ENCODE peak calls at places on chromosomes 1 and 21, in ten cellular contexts. One of them, this sample, is unnamed.

GRCh38 chr1:9203623-9204022 is 31.0 kb upstream of the H6PD start:
- DNase-seq in right lobe of liver: no peak
- DNase-seq in heart left ventricle: no peak
- DNase-seq in HepG2: no peak
- DNase-seq in A549: no peak
- DNase-seq in HCT116: no peak
- DNase-seq in uterus: no peak
- DNase-seq in IMR-90: no peak
- DNase-seq in H1: no peak
- DNase-seq in breast epithelium: no peak
- DNase-seq in this sample: no peak

GRCh38 chr1:62438163-62438562 is 1.3 kb downstream of the USP1 start:
- DNase-seq in HCT116: no peak
- DNase-seq in uterus: no peak
- DNase-seq in right lobe of liver: no peak
- DNase-seq in heart left ventricle: no peak
- DNase-seq in HepG2: no peak
- DNase-seq in breast epithelium: no peak
- DNase-seq in H1: no peak
- DNase-seq in A549: no peak
- DNase-seq in IMR-90: no peak
- DNase-seq in this sample: no peak

GRCh38 chr1:36988741-36989193 is 45.5 kb downstream of the GRIK3 start:
- DNase-seq in HCT116: no peak
- DNase-seq in right lobe of liver: no peak
- DNase-seq in IMR-90: no peak
- DNase-seq in A549: no peak
- DNase-seq in H1: no peak
- DNase-seq in HepG2: no peak
- DNase-seq in breast epithelium: no peak
- DNase-seq in uterus: no peak
- DNase-seq in heart left ventricle: no peak
- DNase-seq in this sample: no peak

GRCh38 chr1:40476924-40477679 is at the start of gene ZFP69:
- DNase-seq in H1: peak; percentile 84
- DNase-seq in A549: no peak
- DNase-seq in uterus: peak; percentile 73
- DNase-seq in heart left ventricle: peak; percentile 83
- DNase-seq in breast epithelium: peak; percentile 24
- DNase-seq in HepG2: peak; percentile 35
- DNase-seq in HCT116: no peak
- DNase-seq in right lobe of liver: peak; percentile 80
- DNase-seq in IMR-90: peak; percentile 51
- DNase-seq in this sample: peak; percentile 67

GRCh38 chr1:208977861-208978260 is 605.7 kb upstream of the CAMK1G start:
- DNase-seq in A549: no peak
- DNase-seq in uterus: no peak
- DNase-seq in heart left ventricle: no peak
- DNase-seq in HepG2: no peak
- DNase-seq in H1: no peak
- DNase-seq in breast epithelium: no peak
- DNase-seq in HCT116: no peak
- DNase-seq in IMR-90: no peak
- DNase-seq in right lobe of liver: no peak
- DNase-seq in this sample: no peak

GRCh38 chr1:215523128-215523861 is 43.8 kb upstream of the KCTD3 start:
- DNase-seq in heart left ventricle: no peak
- DNase-seq in H1: no peak
- DNase-seq in HCT116: peak; percentile 6
- DNase-seq in uterus: no peak
- DNase-seq in right lobe of liver: no peak
- DNase-seq in breast epithelium: no peak
- DNase-seq in HepG2: no peak
- DNase-seq in A549: no peak
- DNase-seq in IMR-90: peak; percentile 52
- DNase-seq in this sample: no peak

GRCh38 chr21:43211085-43212071 is 42.6 kb downstream of the CRYAA start:
- DNase-seq in HCT116: peak; percentile 4
- DNase-seq in breast epithelium: peak; percentile 22
- DNase-seq in right lobe of liver: peak; percentile 92
- DNase-seq in H1: no peak
- DNase-seq in HepG2: peak; percentile 90
- DNase-seq in heart left ventricle: peak; percentile 68
- DNase-seq in A549: no peak
- DNase-seq in uterus: peak; percentile 11
- DNase-seq in IMR-90: no peak
- DNase-seq in this sample: peak; percentile 77

GRCh38 chr1:20530261-20530660 is 22.1 kb upstream of the FAM43B start:
- DNase-seq in right lobe of liver: no peak
- DNase-seq in HepG2: no peak
- DNase-seq in uterus: no peak
- DNase-seq in HCT116: no peak
- DNase-seq in IMR-90: no peak
- DNase-seq in H1: no peak
- DNase-seq in A549: no peak
- DNase-seq in breast epithelium: no peak
- DNase-seq in heart left ventricle: no peak
- DNase-seq in this sample: no peak

GRCh38 chr1:52238887-52239707 is 97.2 kb downstream of the ZFYVE9 start:
- DNase-seq in HepG2: no peak
- DNase-seq in right lobe of liver: no peak
- DNase-seq in IMR-90: peak; percentile 61
- DNase-seq in HCT116: no peak
- DNase-seq in breast epithelium: no peak
- DNase-seq in uterus: no peak
- DNase-seq in H1: no peak
- DNase-seq in heart left ventricle: no peak
- DNase-seq in A549: no peak
- DNase-seq in this sample: no peak

GRCh38 chr1:30099587-30099986 is 623.8 kb downstream of the MATN1 start:
- DNase-seq in right lobe of liver: no peak
- DNase-seq in breast epithelium: no peak
- DNase-seq in IMR-90: no peak
- DNase-seq in HCT116: no peak
- DNase-seq in HepG2: no peak
- DNase-seq in H1: no peak
- DNase-seq in uterus: no peak
- DNase-seq in A549: no peak
- DNase-seq in heart left ventricle: no peak
- DNase-seq in this sample: no peak

GRCh38 chr1:188432427-188432826 is 1603.7 kb downstream of the PLA2G4A start:
- DNase-seq in uterus: no peak
- DNase-seq in IMR-90: no peak
- DNase-seq in HepG2: no peak
- DNase-seq in breast epithelium: no peak
- DNase-seq in HCT116: no peak
- DNase-seq in heart left ventricle: no peak
- DNase-seq in H1: no peak
- DNase-seq in right lobe of liver: no peak
- DNase-seq in A549: no peak
- DNase-seq in this sample: no peak

GRCh38 chr1:188433428-188433827 is 1604.7 kb downstream of the PLA2G4A start:
- DNase-seq in HepG2: no peak
- DNase-seq in breast epithelium: no peak
- DNase-seq in uterus: no peak
- DNase-seq in right lobe of liver: no peak
- DNase-seq in heart left ventricle: no peak
- DNase-seq in A549: no peak
- DNase-seq in H1: no peak
- DNase-seq in HCT116: no peak
- DNase-seq in IMR-90: peak; percentile 83
- DNase-seq in this sample: no peak

GRCh38 chr1:188425687-188426086 is 1596.9 kb downstream of the PLA2G4A start:
- DNase-seq in A549: no peak
- DNase-seq in heart left ventricle: no peak
- DNase-seq in HCT116: no peak
- DNase-seq in uterus: no peak
- DNase-seq in H1: no peak
- DNase-seq in IMR-90: peak; percentile 94
- DNase-seq in breast epithelium: no peak
- DNase-seq in HepG2: no peak
- DNase-seq in right lobe of liver: no peak
- DNase-seq in this sample: no peak

DNA sequence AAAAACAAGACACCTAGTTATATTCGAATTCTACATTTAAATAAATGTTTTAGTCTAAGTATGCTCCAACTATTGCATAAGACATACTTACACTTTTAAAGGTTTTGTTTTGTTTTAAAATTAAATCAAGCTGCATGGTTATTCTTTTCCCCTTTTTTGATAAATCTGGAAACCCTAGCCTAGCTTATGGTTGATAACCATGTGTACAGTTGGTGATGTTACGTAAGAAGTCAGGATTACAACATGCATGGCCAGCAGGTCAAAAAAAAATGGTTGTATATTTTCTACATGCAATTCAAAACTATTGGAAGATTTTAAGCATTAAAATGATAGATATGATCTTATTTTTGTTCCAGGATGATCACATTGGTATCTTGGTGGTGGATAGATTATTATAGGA is 1600.6 kb downstream of the PLA2G4A start:
- DNase-seq in HCT116: no peak
- DNase-seq in IMR-90: peak; percentile 36
- DNase-seq in uterus: no peak
- DNase-seq in A549: no peak
- DNase-seq in breast epithelium: no peak
- DNase-seq in H1: no peak
- DNase-seq in right lobe of liver: no peak
- DNase-seq in heart left ventricle: no peak
- DNase-seq in HepG2: no peak
- DNase-seq in this sample: no peak
- H3K9me3 ChIP-seq in HCT116: no peaks in the 10 kb centered on the region
- H3K9me3 ChIP-seq in IMR-90: no peaks in the 10 kb centered on the region
- H3K9me3 ChIP-seq in uterus: no peaks in the 10 kb centered on the region
- H3K9me3 ChIP-seq in A549: no peaks in the 10 kb centered on the region
- H3K9me3 ChIP-seq in breast epithelium: no peaks in the 10 kb centered on the region
- H3K9me3 ChIP-seq in H1: no peaks in the 10 kb centered on the region
- H3K9me3 ChIP-seq in right lobe of liver: no peaks in the 10 kb centered on the region
- H3K9me3 ChIP-seq in heart left ventricle: no peaks in the 10 kb centered on the region
- H3K9me3 ChIP-seq in HepG2: no peaks in the 10 kb centered on the region
- H3K9me3 ChIP-seq in this sample: no peaks in the 10 kb centered on the region

DNA sequence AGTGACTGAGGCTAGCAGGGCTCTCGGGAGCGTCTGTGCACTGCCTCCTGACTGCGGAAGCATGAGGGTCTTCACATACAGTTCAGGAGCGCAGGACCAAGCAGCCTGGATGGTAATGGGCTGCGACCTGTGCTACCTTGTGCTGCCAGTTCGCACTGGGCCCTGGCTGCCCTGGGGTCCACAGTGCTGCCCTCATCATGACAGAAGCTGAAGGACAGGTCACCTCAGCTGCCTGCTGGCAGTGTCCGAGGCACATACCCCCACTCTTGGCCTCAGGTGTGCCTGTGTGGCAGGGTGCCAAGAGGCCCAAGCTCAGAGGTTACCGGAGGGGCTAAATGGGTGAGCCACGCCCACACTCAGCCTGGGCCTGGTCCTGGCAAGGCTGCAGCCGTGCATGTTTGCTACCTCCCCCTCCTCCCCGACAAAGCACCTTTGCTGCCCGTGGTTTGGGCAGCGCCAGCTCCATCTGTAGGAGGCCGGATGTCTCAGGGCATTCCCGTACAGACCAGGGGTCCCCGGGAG is 4.4 kb downstream of the JMJD4 start:
- DNase-seq in heart left ventricle: no peak
- DNase-seq in right lobe of liver: peak; percentile 40
- DNase-seq in H1: no peak
- DNase-seq in A549: no peak
- DNase-seq in HCT116: no peak
- DNase-seq in IMR-90: no peak
- DNase-seq in HepG2: peak; percentile 21
- DNase-seq in breast epithelium: no peak
- DNase-seq in uterus: no peak
- DNase-seq in this sample: peak; percentile 64
- TF ChIP-seq POLR2A in heart left ventricle: no peak
- TF ChIP-seq POLR2A in right lobe of liver: no peak
- TF ChIP-seq POLR2A in H1: no peak
- TF ChIP-seq POLR2A in A549: no peak
- TF ChIP-seq POLR2A in HCT116: no peak
- TF ChIP-seq POLR2A in IMR-90: no peak
- TF ChIP-seq POLR2A in HepG2: no peak
- TF ChIP-seq POLR2A in breast epithelium: no peak
- TF ChIP-seq POLR2A in uterus: no peak
- TF ChIP-seq POLR2A in this sample: no peak

DNA sequence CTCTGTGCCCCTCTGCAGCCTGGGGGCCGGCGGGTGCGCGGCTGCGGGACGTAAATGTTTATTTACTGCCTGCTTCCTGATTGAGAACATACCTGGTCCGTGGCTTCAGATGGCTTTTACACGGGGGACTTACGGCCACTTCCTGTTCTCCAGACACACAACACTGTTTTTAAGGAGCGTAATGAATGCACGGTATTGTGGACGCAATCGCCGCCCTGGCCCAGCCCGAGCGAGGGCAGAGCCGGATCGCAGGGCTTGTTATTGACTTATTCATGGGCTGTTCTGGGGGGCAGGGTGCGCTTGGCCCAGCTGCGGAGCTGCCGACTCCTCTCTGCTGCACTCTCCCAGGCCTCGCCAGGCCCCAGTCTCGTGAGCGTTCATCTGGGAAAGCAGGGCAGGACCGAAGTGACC is 52.8 kb upstream of the ACTRT2 start:
- DNase-seq in uterus: no peak
- DNase-seq in breast epithelium: no peak
- DNase-seq in A549: no peak
- DNase-seq in H1: no peak
- DNase-seq in IMR-90: no peak
- DNase-seq in HepG2: peak; percentile 37
- DNase-seq in HCT116: no peak
- DNase-seq in right lobe of liver: peak; percentile 5
- DNase-seq in heart left ventricle: no peak
- DNase-seq in this sample: no peak
- H3K9me3 ChIP-seq in uterus: no peaks in the 10 kb centered on the region
- H3K9me3 ChIP-seq in breast epithelium: no peaks in the 10 kb centered on the region
- H3K9me3 ChIP-seq in A549: no peaks in the 10 kb centered on the region
- H3K9me3 ChIP-seq in H1: peaks cover 99% of the 10 kb centered on the region
- H3K9me3 ChIP-seq in IMR-90: peaks cover 73% of the 10 kb centered on the region
- H3K9me3 ChIP-seq in HepG2: no peaks in the 10 kb centered on the region
- H3K9me3 ChIP-seq in HCT116: no peaks in the 10 kb centered on the region
- H3K9me3 ChIP-seq in right lobe of liver: no peaks in the 10 kb centered on the region
- H3K9me3 ChIP-seq in heart left ventricle: no peaks in the 10 kb centered on the region
- H3K9me3 ChIP-seq in this sample: no peaks in the 10 kb centered on the region

DNA sequence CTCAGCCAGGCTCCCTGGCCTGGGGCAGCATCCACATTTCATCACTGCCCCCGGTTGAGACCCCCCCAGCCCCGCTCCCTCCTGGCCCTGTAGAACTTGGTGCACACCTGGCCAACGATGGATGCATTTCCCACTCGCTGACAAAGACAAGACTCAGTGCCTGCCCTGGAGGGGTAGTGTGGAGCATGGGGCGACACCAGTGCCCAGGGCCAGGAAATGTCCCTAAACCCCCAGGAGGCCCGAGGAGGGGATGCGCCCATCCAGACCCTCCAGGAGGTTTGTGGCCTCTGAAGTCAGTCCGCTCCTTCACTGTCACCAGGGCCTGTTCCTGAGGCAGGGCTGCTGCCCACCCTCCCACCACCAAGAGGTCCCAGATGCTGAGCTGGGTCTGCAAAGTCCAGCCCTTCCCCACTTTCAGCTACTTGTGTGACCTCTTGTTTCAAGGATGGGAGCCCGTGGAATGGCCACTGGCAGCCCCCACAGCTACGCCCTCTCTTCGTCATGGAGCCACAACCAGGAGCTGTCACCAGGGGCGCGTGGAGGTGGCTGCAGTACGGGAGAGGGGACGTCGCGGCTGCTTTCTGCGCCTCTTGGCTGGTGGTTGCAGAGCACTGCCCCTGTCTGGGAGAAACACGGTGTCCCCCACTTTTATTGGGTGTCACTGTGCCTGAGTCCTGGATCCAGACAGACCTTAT is 35.7 kb downstream of the AJAP1 start:
- DNase-seq in heart left ventricle: no peak
- DNase-seq in H1: no peak
- DNase-seq in breast epithelium: no peak
- DNase-seq in A549: no peak
- DNase-seq in HCT116: no peak
- DNase-seq in right lobe of liver: no peak
- DNase-seq in uterus: no peak
- DNase-seq in IMR-90: no peak
- DNase-seq in HepG2: no peak
- DNase-seq in this sample: no peak
- TF ChIP-seq POLR2A in heart left ventricle: no peak
- TF ChIP-seq POLR2A in H1: no peak
- TF ChIP-seq POLR2A in breast epithelium: no peak
- TF ChIP-seq POLR2A in A549: no peak
- TF ChIP-seq POLR2A in HCT116: no peak
- TF ChIP-seq POLR2A in right lobe of liver: no peak
- TF ChIP-seq POLR2A in uterus: no peak
- TF ChIP-seq POLR2A in IMR-90: no peak
- TF ChIP-seq POLR2A in HepG2: no peak
- TF ChIP-seq POLR2A in this sample: no peak

This sample was measured in suprapubic skin.